ENCODE peak calls at places on chromosomes 7 and 10, in nine cellular contexts. One of them, this sample, is unnamed.

GRCh38 chr7:103855671-103856070 is 133.8 kb downstream of the RELN start:
- DNase-seq in effector memory CD8-positive, alpha-beta T cell: no peak
- DNase-seq in AG04450: no peak
- DNase-seq in KBM-7: no peak
- DNase-seq in astrocyte: no peak
- DNase-seq in activated T-cell treated with anti-CD3 and anti-CD28 coated beads for 1 hour: no peak
- DNase-seq in mesendoderm: no peak
- DNase-seq in H54: no peak
- DNase-seq in GM23338: no peak
- DNase-seq in this sample: no peak

GRCh38 chr7:92751902-92752901 is 84.2 kb downstream of the CDK6 start:
- DNase-seq in effector memory CD8-positive, alpha-beta T cell: no peak
- DNase-seq in AG04450: peak
- DNase-seq in KBM-7: no peak
- DNase-seq in astrocyte: peak
- DNase-seq in activated T-cell treated with anti-CD3 and anti-CD28 coated beads for 1 hour: no peak
- DNase-seq in mesendoderm: peak
- DNase-seq in H54: no peak
- DNase-seq in GM23338: no peak
- DNase-seq in this sample: no peak

GRCh38 chr7:134669845-134670373 is 23.3 kb downstream of the BPGM start:
- DNase-seq in effector memory CD8-positive, alpha-beta T cell: peak
- DNase-seq in AG04450: peak
- DNase-seq in KBM-7: peak
- DNase-seq in astrocyte: peak
- DNase-seq in activated T-cell treated with anti-CD3 and anti-CD28 coated beads for 1 hour: peak
- DNase-seq in mesendoderm: no peak
- DNase-seq in H54: peak
- DNase-seq in GM23338: no peak
- DNase-seq in this sample: peak

GRCh38 chr7:44634839-44635591 is 28.6 kb downstream of the OGDH start:
- DNase-seq in effector memory CD8-positive, alpha-beta T cell: peak
- DNase-seq in AG04450: no peak
- DNase-seq in KBM-7: no peak
- DNase-seq in astrocyte: no peak
- DNase-seq in activated T-cell treated with anti-CD3 and anti-CD28 coated beads for 1 hour: no peak
- DNase-seq in mesendoderm: no peak
- DNase-seq in H54: no peak
- DNase-seq in GM23338: no peak
- DNase-seq in this sample: no peak

GRCh38 chr7:107145072-107145838 is 23.5 kb upstream of the HBP1 start:
- DNase-seq in effector memory CD8-positive, alpha-beta T cell: no peak
- DNase-seq in AG04450: no peak
- DNase-seq in KBM-7: no peak
- DNase-seq in astrocyte: no peak
- DNase-seq in activated T-cell treated with anti-CD3 and anti-CD28 coated beads for 1 hour: no peak
- DNase-seq in mesendoderm: no peak
- DNase-seq in H54: no peak
- DNase-seq in GM23338: no peak
- DNase-seq in this sample: no peak

GRCh38 chr7:44305564-44306507 is 19.6 kb downstream of the CAMK2B start:
- DNase-seq in effector memory CD8-positive, alpha-beta T cell: no peak
- DNase-seq in AG04450: no peak
- DNase-seq in KBM-7: no peak
- DNase-seq in astrocyte: no peak
- DNase-seq in activated T-cell treated with anti-CD3 and anti-CD28 coated beads for 1 hour: no peak
- DNase-seq in mesendoderm: no peak
- DNase-seq in H54: no peak
- DNase-seq in GM23338: no peak
- DNase-seq in this sample: no peak

GRCh38 chr7:141685285-141686035 is 16.5 kb downstream of the DENND11 start:
- DNase-seq in effector memory CD8-positive, alpha-beta T cell: no peak
- DNase-seq in AG04450: no peak
- DNase-seq in KBM-7: no peak
- DNase-seq in astrocyte: peak
- DNase-seq in activated T-cell treated with anti-CD3 and anti-CD28 coated beads for 1 hour: no peak
- DNase-seq in mesendoderm: no peak
- DNase-seq in H54: no peak
- DNase-seq in GM23338: no peak
- DNase-seq in this sample: no peak

GRCh38 chr10:31838709-31839108 is 89.9 kb downstream of the ARHGAP12 start:
- DNase-seq in effector memory CD8-positive, alpha-beta T cell: no peak
- DNase-seq in AG04450: no peak
- DNase-seq in KBM-7: no peak
- DNase-seq in astrocyte: no peak
- DNase-seq in activated T-cell treated with anti-CD3 and anti-CD28 coated beads for 1 hour: no peak
- DNase-seq in mesendoderm: peak
- DNase-seq in H54: no peak
- DNase-seq in GM23338: peak
- DNase-seq in this sample: no peak

GRCh38 chr10:21195149-21195731 is 298.1 kb upstream of the NEBL start:
- DNase-seq in effector memory CD8-positive, alpha-beta T cell: no peak
- DNase-seq in AG04450: no peak
- DNase-seq in KBM-7: no peak
- DNase-seq in astrocyte: no peak
- DNase-seq in activated T-cell treated with anti-CD3 and anti-CD28 coated beads for 1 hour: no peak
- DNase-seq in mesendoderm: no peak
- DNase-seq in H54: no peak
- DNase-seq in GM23338: no peak
- DNase-seq in this sample: no peak

GRCh38 chr10:78802866-78803265 is 265.9 kb upstream of the ZMIZ1 start:
- DNase-seq in effector memory CD8-positive, alpha-beta T cell: no peak
- DNase-seq in AG04450: peak
- DNase-seq in KBM-7: no peak
- DNase-seq in astrocyte: peak
- DNase-seq in activated T-cell treated with anti-CD3 and anti-CD28 coated beads for 1 hour: no peak
- DNase-seq in mesendoderm: no peak
- DNase-seq in H54: no peak
- DNase-seq in GM23338: no peak
- DNase-seq in this sample: no peak

GRCh38 chr10:6431186-6431585 is 148.9 kb downstream of the PRKCQ start:
- DNase-seq in effector memory CD8-positive, alpha-beta T cell: no peak
- DNase-seq in AG04450: no peak
- DNase-seq in KBM-7: no peak
- DNase-seq in astrocyte: no peak
- DNase-seq in activated T-cell treated with anti-CD3 and anti-CD28 coated beads for 1 hour: no peak
- DNase-seq in mesendoderm: no peak
- DNase-seq in H54: no peak
- DNase-seq in GM23338: no peak
- DNase-seq in this sample: no peak

GRCh38 chr7:39127058-39127457 is 149.3 kb downstream of the POU6F2 start:
- DNase-seq in effector memory CD8-positive, alpha-beta T cell: no peak
- DNase-seq in AG04450: no peak
- DNase-seq in KBM-7: no peak
- DNase-seq in astrocyte: no peak
- DNase-seq in activated T-cell treated with anti-CD3 and anti-CD28 coated beads for 1 hour: no peak
- DNase-seq in mesendoderm: no peak
- DNase-seq in H54: no peak
- DNase-seq in GM23338: no peak
- DNase-seq in this sample: no peak

GRCh38 chr10:71963756-71964668 is at the start of gene CHST3:
- DNase-seq in effector memory CD8-positive, alpha-beta T cell: no peak
- DNase-seq in AG04450: no peak
- DNase-seq in KBM-7: peak
- DNase-seq in astrocyte: peak
- DNase-seq in activated T-cell treated with anti-CD3 and anti-CD28 coated beads for 1 hour: no peak
- DNase-seq in mesendoderm: peak
- DNase-seq in H54: peak
- DNase-seq in GM23338: peak
- DNase-seq in this sample: no peak

GRCh38 chr10:122158362-122158761 is 112.7 kb upstream of the BTBD16 start:
- DNase-seq in effector memory CD8-positive, alpha-beta T cell: no peak
- DNase-seq in AG04450: no peak
- DNase-seq in KBM-7: no peak
- DNase-seq in astrocyte: no peak
- DNase-seq in activated T-cell treated with anti-CD3 and anti-CD28 coated beads for 1 hour: no peak
- DNase-seq in mesendoderm: no peak
- DNase-seq in H54: no peak
- DNase-seq in GM23338: no peak
- DNase-seq in this sample: no peak

This sample was measured in T-helper 9 cell.